ENCODE peak calls at places on chromosomes 5 and 9, in nine cellular contexts. S, K, H, G, B, T, P, D and R are unnamed samples.

GRCh38 chr5:139273572-139274264 is 19.8 kb upstream of the MATR3 start:
- DNase-seq in S (peak; percentile 37), K (peak; percentile 82), H (peak; percentile 94), G (peak; percentile 89), B (peak; percentile 80), T (peak; percentile 88), P (peak; percentile 92), D (peak; percentile 81), R (peak; percentile 91)

GRCh38 chr9:135108801-135109500 is 21.5 kb downstream of the OLFM1 start:
- DNase-seq in S (no peak), K (no peak), H (no peak), G (no peak), B (no peak), T (no peak), P (no peak), D (no peak), R (no peak)

GRCh38 chr5:138949223-138949574 is 74.1 kb upstream of the LRRTM2 start:
- DNase-seq in S (no peak), K (no peak), H (peak; percentile 12), G (no peak), B (no peak), T (no peak), P (no peak), D (peak; percentile 10), R (no peak)

GRCh38 chr5:171907731-171908343 is 98.6 kb downstream of the FBXW11 start:
- DNase-seq in S (no peak), K (no peak), H (no peak), G (no peak), B (peak; percentile 72), T (peak; percentile 55), P (peak; percentile 79), D (peak; percentile 32), R (peak; percentile 45)

GRCh38 chr9:12684923-12685468 is 8.2 kb upstream of the TYRP1 start:
- DNase-seq in S (no peak), K (no peak), H (no peak), G (no peak), B (peak; percentile 29), T (no peak), P (no peak), D (no peak), R (no peak)

GRCh38 chr9:99966720-99967119 is 60.3 kb downstream of the STX17 start:
- DNase-seq in S (no peak), K (no peak), H (no peak), G (no peak), B (peak; percentile 33), T (no peak), P (peak; percentile 71), D (no peak), R (no peak)

GRCh38 chr5:55338092-55338613 is 30.4 kb downstream of the MTREX start:
- DNase-seq in S (no peak), K (no peak), H (no peak), G (no peak), B (peak; percentile 2), T (no peak), P (no peak), D (no peak), R (peak; percentile 2)

GRCh38 chr5:10789021-10789420 is 28.0 kb upstream of the DAP start:
- DNase-seq in S (no peak), K (no peak), H (no peak), G (peak; percentile 31), B (peak; percentile 92), T (no peak), P (no peak), D (peak; percentile 55), R (no peak)

GRCh38 chr5:72478684-72479083 is 28.5 kb downstream of the ZNF366 start:
- DNase-seq in S (no peak), K (no peak), H (no peak), G (no peak), B (peak; percentile 66), T (no peak), P (no peak), D (peak; percentile 34), R (no peak)

GRCh38 chr9:38254151-38254550 is 138.4 kb upstream of the ALDH1B1 start:
- DNase-seq in S (no peak), K (no peak), H (no peak), G (no peak), B (no peak), T (no peak), P (no peak), D (no peak), R (no peak)
- H3K27ac ChIP-seq in S (no peak overlapping the region), K (no peak overlapping the region), H (no peak overlapping the region), G (no peak overlapping the region), B (no peak overlapping the region), T (no peak overlapping the region), P (no peak overlapping the region), D (no peak overlapping the region), R (no peak overlapping the region)

DNA sequence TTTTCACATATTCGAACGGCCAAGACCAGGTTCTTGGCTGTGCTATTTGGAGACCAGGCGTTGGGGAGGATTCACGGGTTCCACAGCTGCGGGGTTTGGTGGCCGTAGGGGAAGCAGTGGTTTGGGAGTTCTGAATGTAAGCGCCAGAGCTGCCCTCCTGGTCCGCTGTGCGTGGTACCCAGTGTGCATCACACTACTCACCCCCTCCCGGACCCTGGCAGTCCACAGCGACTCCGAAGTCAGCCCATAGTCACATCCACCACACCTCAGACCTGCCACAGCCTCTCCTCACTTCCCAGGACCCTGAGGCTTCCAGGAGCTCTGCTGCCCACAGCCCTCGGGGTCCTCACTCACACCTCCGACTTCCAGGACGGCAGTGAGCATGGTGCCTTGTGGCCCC is 26.8 kb downstream of the AMBP start:
- DNase-seq in S (no peak), K (no peak), H (peak; percentile 3), G (no peak), B (no peak), T (no peak), P (no peak), D (no peak), R (no peak)
- H3K4me3 ChIP-seq in S (no peak overlapping the region), K (no peak overlapping the region), H (no peak overlapping the region), G (no peak overlapping the region), B (no peak overlapping the region), T (no peak overlapping the region), P (no peak overlapping the region), D (no peak overlapping the region), R (no peak overlapping the region)

GRCh38 chr5:1121101-1121500 is 9.2 kb upstream of the SLC12A7 start:
- DNase-seq in S (no peak), K (no peak), H (no peak), G (no peak), B (no peak), T (no peak), P (no peak), D (no peak), R (no peak)

GRCh38 chr5:1118738-1119137 is 6.9 kb upstream of the SLC12A7 start:
- DNase-seq in S (no peak), K (no peak), H (no peak), G (no peak), B (no peak), T (peak; percentile 43), P (no peak), D (no peak), R (no peak)

GRCh38 chr5:1121891-1122290 is 10.0 kb upstream of the SLC12A7 start:
- DNase-seq in S (no peak), K (no peak), H (no peak), G (no peak), B (no peak), T (no peak), P (no peak), D (no peak), R (no peak)

GRCh38 chr5:1119312-1119831 is 7.5 kb upstream of the SLC12A7 start:
- DNase-seq in S (no peak), K (no peak), H (no peak), G (no peak), B (no peak), T (no peak), P (no peak), D (no peak), R (no peak)

DNA sequence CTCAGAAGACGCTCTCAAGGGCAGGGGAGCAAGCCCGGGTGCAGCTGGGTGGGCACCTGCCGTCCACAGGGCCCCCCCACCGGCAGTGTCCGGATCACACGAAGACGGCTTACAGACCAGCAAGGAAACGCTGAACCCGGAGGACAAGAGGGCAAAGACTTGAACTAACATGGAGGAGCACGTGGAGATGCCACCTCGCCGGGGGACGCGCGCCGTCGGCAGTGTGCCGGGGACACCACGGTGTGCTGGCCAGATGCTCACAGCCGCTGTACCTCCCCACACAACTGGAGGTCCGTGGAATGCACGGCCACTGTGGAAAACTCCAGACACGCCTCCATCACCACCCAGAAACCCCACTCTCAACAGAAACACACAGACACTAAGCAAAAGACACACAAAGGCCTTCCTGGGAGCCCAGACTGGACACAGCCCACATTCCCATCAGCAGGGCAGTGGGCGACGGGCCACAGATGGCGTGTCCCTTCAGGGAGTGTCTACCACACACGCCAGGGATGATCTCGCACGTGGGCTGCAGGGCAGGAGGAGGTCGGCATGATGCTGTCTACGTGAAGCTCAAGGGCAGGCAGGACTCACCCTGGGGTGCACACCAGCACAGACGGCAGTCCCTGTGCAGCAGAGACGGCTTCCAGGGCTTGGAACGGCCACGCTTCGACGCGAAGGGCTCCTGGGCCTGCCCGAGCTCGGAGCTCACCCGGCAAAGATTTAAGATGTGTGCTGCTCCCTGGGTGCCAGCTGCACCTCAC is 8.6 kb upstream of the SLC12A7 start:
- DNase-seq in S (no peak), K (no peak), H (no peak), G (no peak), B (no peak), T (no peak), P (no peak), D (no peak), R (no peak)
- H3K4me1 ChIP-seq in S (peaks cover 13% of the 10 kb centered on the region), K (no peaks in the 10 kb centered on the region), H (no peaks in the 10 kb centered on the region), G (peaks cover 18% of the 10 kb centered on the region), B (no peaks in the 10 kb centered on the region), T (no peaks in the 10 kb centered on the region), P (peaks cover 37% of the 10 kb centered on the region), D (no peaks in the 10 kb centered on the region), R (no peaks in the 10 kb centered on the region)

GRCh38 chr5:2803751-2804150 is 52.3 kb upstream of the IRX2 start:
- DNase-seq in S (no peak), K (no peak), H (no peak), G (no peak), B (no peak), T (no peak), P (no peak), D (no peak), R (no peak)
- H3K27ac ChIP-seq in S (no peak overlapping the region), K (no peak overlapping the region), H (peak overlapping the region; percentile 48), G (no peak overlapping the region), B (no peak overlapping the region), T (no peak overlapping the region), P (no peak overlapping the region), D (no peak overlapping the region), R (no peak overlapping the region)

GRCh38 chr9:26945591-26945990 is 1.5 kb downstream of the PLAA start:
- DNase-seq in S (no peak), K (no peak), H (no peak), G (no peak), B (no peak), T (no peak), P (no peak), D (no peak), R (no peak)
- H3K4me3 ChIP-seq in S (peak overlapping the region; percentile 86), K (peak overlapping the region; percentile 2), H (peak overlapping the region; percentile 95), G (peak overlapping the region; percentile 96), B (peak overlapping the region; percentile 80), T (peak overlapping the region; percentile 86), P (peak overlapping the region; percentile 81), D (peak overlapping the region; percentile 97), R (no peak overlapping the region)

GRCh38 chr5:67058998-67059746 is 137.4 kb downstream of the CD180 start:
- DNase-seq in S (no peak), K (no peak), H (no peak), G (no peak), B (no peak), T (no peak), P (peak; percentile 85), D (no peak), R (no peak)
- H3K4me1 ChIP-seq in S (peaks cover 22% of the 10 kb centered on the region), K (peaks cover 2% of the 10 kb centered on the region), H (peaks cover 5% of the 10 kb centered on the region), G (peaks cover 21% of the 10 kb centered on the region), B (peaks cover 5% of the 10 kb centered on the region), T (no peaks in the 10 kb centered on the region), P (peaks cover 39% of the 10 kb centered on the region), D (peaks cover 4% of the 10 kb centered on the region), R (no peaks in the 10 kb centered on the region)